ENCODE peak calls at places on chromosomes 4 and X, in four cellular contexts. S is mesothelial cell of epicardium, R is GM13977, A is GM23248. M is an unnamed sample.

GRCh38 chr4:166308589-166308988 is 435.6 kb downstream of the TLL1 start:
- DNase-seq in S (no peak), R (no peak), A (no peak), M (no peak)

GRCh38 chr4:66048861-66049260 is 378.6 kb upstream of the EPHA5 start:
- DNase-seq in S (no peak), R (no peak), A (no peak), M (no peak)

GRCh38 chrX:55127692-55128091 is 38.9 kb downstream of the PAGE2 start:
- DNase-seq in S (no peak), R (no peak), A (peak), M (no peak)

GRCh38 chr4:55512922-55513571 is 33.7 kb downstream of the CLOCK start:
- DNase-seq in S (no peak), R (no peak), A (no peak), M (no peak)

GRCh38 chr4:37802068-37802666 is 24.3 kb upstream of the PGM2 start:
- DNase-seq in S (peak), R (no peak), A (peak), M (peak)

GRCh38 chrX:110268395-110268794 is 49.5 kb downstream of the AMMECR1 start:
- DNase-seq in S (no peak), R (no peak), A (no peak), M (no peak)

GRCh38 chrX:10172867-10173266 is 16.1 kb downstream of the CLCN4 start:
- DNase-seq in S (no peak), R (no peak), A (peak), M (no peak)

GRCh38 chr4:304987-305680 is at the start of gene ZNF732:
- DNase-seq in S (peak), R (no peak), A (peak), M (peak)

GRCh38 chr4:76197971-76198410 is 15.6 kb downstream of the SCARB2 start:
- DNase-seq in S (peak), R (peak), A (peak), M (no peak)

GRCh38 chr4:4502694-4503311 is 39.0 kb downstream of the STX18 start:
- DNase-seq in S (no peak), R (no peak), A (peak), M (no peak)

GRCh38 chr4:152408514-152409327 is 127.2 kb downstream of the FBXW7 start:
- DNase-seq in S (no peak), R (peak), A (peak), M (no peak)

GRCh38 chrX:3576886-3577516 is 136.4 kb downstream of the PRKX start:
- DNase-seq in S (no peak), R (no peak), A (peak), M (no peak)

GRCh38 chr4:113744667-113745241 is 16.8 kb downstream of the CAMK2D start:
- DNase-seq in S (no peak), R (no peak), A (no peak), M (no peak)

GRCh38 chr4:163681208-163681821 is 186.8 kb downstream of the TMA16 start:
- DNase-seq in S (no peak), R (peak), A (peak), M (no peak)